ENCODE peak calls at places on chromosomes 3 and 15, in six cellular contexts. One of them, this sample, is unnamed. For H3K36me3, the result is how much of the 10 kb centered on the place peaks cover.

GRCh38 chr3:14423963-14424362 is 21.6 kb downstream of the SLC6A6 start:
- DNase-seq in left ventricle myocardium inferior: no peak
- DNase-seq in neural progenitor cell: no peak
- DNase-seq in vagina: no peak
- DNase-seq in heart right ventricle: no peak
- DNase-seq in fibroblast of lung: no peak
- DNase-seq in this sample: no peak

GRCh38 chr3:142104763-142105162 is 44.6 kb downstream of the TFDP2 start:
- DNase-seq in left ventricle myocardium inferior: no peak
- DNase-seq in neural progenitor cell: no peak
- DNase-seq in vagina: no peak
- DNase-seq in heart right ventricle: no peak
- DNase-seq in fibroblast of lung: no peak
- DNase-seq in this sample: no peak

GRCh38 chr3:158766364-158766763 is 34.1 kb upstream of the RARRES1 start:
- DNase-seq in left ventricle myocardium inferior: no peak
- DNase-seq in neural progenitor cell: no peak
- DNase-seq in vagina: no peak
- DNase-seq in heart right ventricle: no peak
- DNase-seq in fibroblast of lung: no peak
- DNase-seq in this sample: no peak

GRCh38 chr15:59399465-59400102 is 26.9 kb upstream of the MYO1E start:
- DNase-seq in left ventricle myocardium inferior: no peak
- DNase-seq in neural progenitor cell: no peak
- DNase-seq in vagina: no peak
- DNase-seq in heart right ventricle: no peak
- DNase-seq in fibroblast of lung: no peak
- DNase-seq in this sample: no peak

GRCh38 chr15:78625621-78626280 is 5.0 kb upstream of the CHRNA3 start:
- DNase-seq in left ventricle myocardium inferior: no peak
- DNase-seq in neural progenitor cell: no peak
- DNase-seq in vagina: no peak
- DNase-seq in heart right ventricle: no peak
- DNase-seq in fibroblast of lung: no peak
- DNase-seq in this sample: no peak

GRCh38 chr15:33311312-33311971 is 675 bp downstream of the RYR3 start:
- DNase-seq in left ventricle myocardium inferior: no peak
- DNase-seq in neural progenitor cell: peak
- DNase-seq in vagina: no peak
- DNase-seq in heart right ventricle: peak
- DNase-seq in fibroblast of lung: no peak
- DNase-seq in this sample: peak

GRCh38 chr3:178435575-178435974 is 100.7 kb upstream of the KCNMB2 start:
- DNase-seq in left ventricle myocardium inferior: no peak
- DNase-seq in neural progenitor cell: no peak
- DNase-seq in vagina: no peak
- DNase-seq in heart right ventricle: no peak
- DNase-seq in fibroblast of lung: no peak
- DNase-seq in this sample: no peak

GRCh38 chr15:78859971-78860733 is 12.5 kb upstream of the MORF4L1 start:
- DNase-seq in left ventricle myocardium inferior: peak
- DNase-seq in neural progenitor cell: peak
- DNase-seq in vagina: no peak
- DNase-seq in heart right ventricle: peak
- DNase-seq in fibroblast of lung: peak
- DNase-seq in this sample: peak

GRCh38 chr15:85414495-85414894 is 34.1 kb downstream of the AKAP13 start:
- DNase-seq in left ventricle myocardium inferior: no peak
- DNase-seq in neural progenitor cell: no peak
- DNase-seq in vagina: no peak
- DNase-seq in heart right ventricle: no peak
- DNase-seq in fibroblast of lung: peak
- DNase-seq in this sample: no peak

GRCh38 chr15:25883860-25884259 is 20.7 kb upstream of the ATP10A start:
- DNase-seq in left ventricle myocardium inferior: no peak
- DNase-seq in neural progenitor cell: no peak
- DNase-seq in vagina: no peak
- DNase-seq in heart right ventricle: no peak
- DNase-seq in fibroblast of lung: peak
- DNase-seq in this sample: no peak

GRCh38 chr15:41734079-41734478 is 40.2 kb upstream of the MAPKBP1 start:
- DNase-seq in left ventricle myocardium inferior: no peak
- DNase-seq in neural progenitor cell: no peak
- DNase-seq in vagina: no peak
- DNase-seq in heart right ventricle: no peak
- DNase-seq in fibroblast of lung: no peak
- DNase-seq in this sample: no peak

GRCh38 chr3:157311633-157312365 is 124.9 kb upstream of the PTX3 start:
- DNase-seq in left ventricle myocardium inferior: no peak
- DNase-seq in neural progenitor cell: no peak
- DNase-seq in vagina: no peak
- DNase-seq in heart right ventricle: no peak
- DNase-seq in fibroblast of lung: peak
- DNase-seq in this sample: no peak

GRCh38 chr3:52272831-52273230 is 5.6 kb downstream of the WDR82 start:
- DNase-seq in left ventricle myocardium inferior: no peak
- DNase-seq in neural progenitor cell: no peak
- DNase-seq in vagina: no peak
- DNase-seq in heart right ventricle: no peak
- DNase-seq in fibroblast of lung: no peak
- DNase-seq in this sample: no peak

GRCh38 chr3:58242340-58242739 is 4.7 kb downstream of the ABHD6 start:
- DNase-seq in left ventricle myocardium inferior: no peak
- DNase-seq in neural progenitor cell: no peak
- DNase-seq in vagina: no peak
- DNase-seq in heart right ventricle: no peak
- DNase-seq in fibroblast of lung: no peak
- DNase-seq in this sample: no peak

GRCh38 chr3:120147072-120147871 is 53.0 kb upstream of the GSK3B start:
- DNase-seq in left ventricle myocardium inferior: no peak
- DNase-seq in neural progenitor cell: peak
- DNase-seq in vagina: no peak
- DNase-seq in heart right ventricle: no peak
- DNase-seq in fibroblast of lung: no peak
- DNase-seq in this sample: no peak

GRCh38 chr3:128360705-128361271 is 105.9 kb downstream of the DNAJB8 start:
- DNase-seq in left ventricle myocardium inferior: no peak
- DNase-seq in neural progenitor cell: no peak
- DNase-seq in vagina: no peak
- DNase-seq in heart right ventricle: no peak
- DNase-seq in fibroblast of lung: no peak
- DNase-seq in this sample: no peak
- H3K36me3 ChIP-seq in left ventricle myocardium inferior: under half
- H3K36me3 ChIP-seq in neural progenitor cell: under half
- H3K36me3 ChIP-seq in vagina: under half
- H3K36me3 ChIP-seq in heart right ventricle: under half
- H3K36me3 ChIP-seq in fibroblast of lung: under half
- H3K36me3 ChIP-seq in this sample: under half

GRCh38 chr3:136675150-136675858 is 76.9 kb downstream of the STAG1 start:
- DNase-seq in left ventricle myocardium inferior: no peak
- DNase-seq in neural progenitor cell: no peak
- DNase-seq in vagina: no peak
- DNase-seq in heart right ventricle: no peak
- DNase-seq in fibroblast of lung: no peak
- DNase-seq in this sample: no peak
- TF ChIP-seq CTCF in left ventricle myocardium inferior: no peak
- TF ChIP-seq CTCF in neural progenitor cell: no peak
- TF ChIP-seq CTCF in vagina: no peak
- TF ChIP-seq CTCF in heart right ventricle: no peak
- TF ChIP-seq CTCF in fibroblast of lung: no peak
- TF ChIP-seq CTCF in this sample: no peak

GRCh38 chr3:177035678-177036077 is 161.6 kb downstream of the TBL1XR1 start:
- DNase-seq in left ventricle myocardium inferior: no peak
- DNase-seq in neural progenitor cell: no peak
- DNase-seq in vagina: no peak
- DNase-seq in heart right ventricle: no peak
- DNase-seq in fibroblast of lung: no peak
- DNase-seq in this sample: no peak

GRCh38 chr3:177039875-177040274 is 157.4 kb downstream of the TBL1XR1 start:
- DNase-seq in left ventricle myocardium inferior: no peak
- DNase-seq in neural progenitor cell: no peak
- DNase-seq in vagina: no peak
- DNase-seq in heart right ventricle: no peak
- DNase-seq in fibroblast of lung: no peak
- DNase-seq in this sample: no peak

GRCh38 chr3:177041021-177041729 is 156.1 kb downstream of the TBL1XR1 start:
- DNase-seq in left ventricle myocardium inferior: no peak
- DNase-seq in neural progenitor cell: no peak
- DNase-seq in vagina: no peak
- DNase-seq in heart right ventricle: peak
- DNase-seq in fibroblast of lung: peak
- DNase-seq in this sample: no peak

GRCh38 chr3:177034850-177035475 is 162.3 kb downstream of the TBL1XR1 start:
- DNase-seq in left ventricle myocardium inferior: no peak
- DNase-seq in neural progenitor cell: no peak
- DNase-seq in vagina: no peak
- DNase-seq in heart right ventricle: no peak
- DNase-seq in fibroblast of lung: no peak
- DNase-seq in this sample: no peak

DNA sequence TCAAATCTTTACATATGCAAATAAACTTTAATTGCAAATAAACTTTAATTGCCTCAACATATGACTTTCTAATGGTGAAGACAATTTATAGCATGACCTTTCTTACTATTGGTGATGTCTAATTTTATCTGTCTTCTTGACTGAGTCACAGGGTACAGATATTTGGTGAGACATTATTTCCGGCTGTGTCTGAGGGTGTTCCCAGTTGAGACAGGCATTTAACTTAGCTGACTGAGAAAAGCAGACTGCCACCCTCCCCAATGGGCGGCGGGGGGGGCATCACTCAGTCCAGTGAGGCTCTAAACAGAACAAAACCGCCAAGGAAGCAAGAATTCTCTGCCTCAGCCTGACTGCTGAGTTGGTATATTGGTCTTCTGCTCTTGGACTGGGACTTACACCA is 160.0 kb downstream of the TBL1XR1 start:
- DNase-seq in left ventricle myocardium inferior: no peak
- DNase-seq in neural progenitor cell: no peak
- DNase-seq in vagina: no peak
- DNase-seq in heart right ventricle: no peak
- DNase-seq in fibroblast of lung: no peak
- DNase-seq in this sample: no peak
- H3K36me3 ChIP-seq in left ventricle myocardium inferior: under half
- H3K36me3 ChIP-seq in neural progenitor cell: under half
- H3K36me3 ChIP-seq in vagina: under half
- H3K36me3 ChIP-seq in heart right ventricle: under half
- H3K36me3 ChIP-seq in fibroblast of lung: under half
- H3K36me3 ChIP-seq in this sample: under half

GRCh38 chr15:66047321-66048024 is 178.2 kb downstream of the RAB11A start:
- DNase-seq in left ventricle myocardium inferior: no peak
- DNase-seq in neural progenitor cell: no peak
- DNase-seq in vagina: no peak
- DNase-seq in heart right ventricle: no peak
- DNase-seq in fibroblast of lung: no peak
- DNase-seq in this sample: no peak

GRCh38 chr15:66044837-66045236 is 175.5 kb downstream of the RAB11A start:
- DNase-seq in left ventricle myocardium inferior: no peak
- DNase-seq in neural progenitor cell: no peak
- DNase-seq in vagina: no peak
- DNase-seq in heart right ventricle: no peak
- DNase-seq in fibroblast of lung: no peak
- DNase-seq in this sample: no peak

GRCh38 chr15:66046326-66046725 is 177.0 kb downstream of the RAB11A start:
- DNase-seq in left ventricle myocardium inferior: no peak
- DNase-seq in neural progenitor cell: no peak
- DNase-seq in vagina: no peak
- DNase-seq in heart right ventricle: no peak
- DNase-seq in fibroblast of lung: no peak
- DNase-seq in this sample: no peak

GRCh38 chr15:66045542-66045941 is 176.3 kb downstream of the RAB11A start:
- DNase-seq in left ventricle myocardium inferior: no peak
- DNase-seq in neural progenitor cell: no peak
- DNase-seq in vagina: no peak
- DNase-seq in heart right ventricle: no peak
- DNase-seq in fibroblast of lung: no peak
- DNase-seq in this sample: no peak

GRCh38 chr15:66046751-66047150 is 177.5 kb downstream of the RAB11A start:
- DNase-seq in left ventricle myocardium inferior: no peak
- DNase-seq in neural progenitor cell: no peak
- DNase-seq in vagina: no peak
- DNase-seq in heart right ventricle: no peak
- DNase-seq in fibroblast of lung: no peak
- DNase-seq in this sample: no peak
- TF ChIP-seq CTCF in left ventricle myocardium inferior: no peak
- TF ChIP-seq CTCF in neural progenitor cell: peak
- TF ChIP-seq CTCF in vagina: no peak
- TF ChIP-seq CTCF in heart right ventricle: no peak
- TF ChIP-seq CTCF in fibroblast of lung: no peak
- TF ChIP-seq CTCF in this sample: no peak

DNA sequence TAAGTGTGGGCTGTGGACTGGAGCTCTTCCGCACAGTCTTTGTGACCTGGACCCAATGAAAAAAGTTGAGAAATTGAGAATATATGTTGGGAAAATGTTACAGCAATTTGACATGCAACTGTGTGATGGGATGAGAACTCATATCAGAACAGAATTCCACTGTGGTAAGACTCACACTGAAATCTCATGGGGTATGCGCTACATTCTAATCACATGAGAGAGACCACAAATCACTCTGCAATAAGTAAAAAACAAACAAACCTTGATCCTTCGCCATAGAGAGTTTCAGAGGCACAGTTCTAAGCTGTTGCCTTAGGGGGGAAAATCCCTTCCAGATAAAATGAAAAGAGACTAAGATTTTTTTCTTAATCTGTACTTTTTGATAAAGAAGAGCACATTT is 37.3 kb downstream of the LMCD1 start:
- DNase-seq in left ventricle myocardium inferior: no peak
- DNase-seq in neural progenitor cell: no peak
- DNase-seq in vagina: no peak
- DNase-seq in heart right ventricle: no peak
- DNase-seq in fibroblast of lung: peak
- DNase-seq in this sample: no peak
- H3K36me3 ChIP-seq in left ventricle myocardium inferior: half or more
- H3K36me3 ChIP-seq in neural progenitor cell: under half
- H3K36me3 ChIP-seq in vagina: under half
- H3K36me3 ChIP-seq in heart right ventricle: half or more
- H3K36me3 ChIP-seq in fibroblast of lung: under half
- H3K36me3 ChIP-seq in this sample: half or more

GRCh38 chr3:42957573-42957972 is 21.5 kb upstream of the GASK1A start:
- DNase-seq in left ventricle myocardium inferior: no peak
- DNase-seq in neural progenitor cell: no peak
- DNase-seq in vagina: no peak
- DNase-seq in heart right ventricle: no peak
- DNase-seq in fibroblast of lung: no peak
- DNase-seq in this sample: no peak
- TF ChIP-seq CTCF in left ventricle myocardium inferior: no peak
- TF ChIP-seq CTCF in neural progenitor cell: peak
- TF ChIP-seq CTCF in vagina: no peak
- TF ChIP-seq CTCF in heart right ventricle: no peak
- TF ChIP-seq CTCF in fibroblast of lung: peak
- TF ChIP-seq CTCF in this sample: no peak